ENCODE peak calls at places on chromosomes 3 and 15, in four cellular contexts. T, E, L and G are unnamed samples.
A peak's percentile ranks its signal among the peaks of the same experiment; 100 is the strongest.

GRCh38 chr15:98794211-98794610 is 145.9 kb downstream of the IGF1R start:
- DNase-seq in L (no peak), T (no peak), E (no peak), G (no peak)

GRCh38 chr3:29057326-29057725 is 223.5 kb upstream of the RBMS3 start:
- DNase-seq in L (peak; percentile 15), E (no peak), T (no peak), G (no peak)

GRCh38 chr3:185728630-185729334 is 96.1 kb downstream of the IGF2BP2 start:
- DNase-seq in T (peak; percentile 40), E (no peak), L (no peak), G (no peak)

GRCh38 chr3:160804762-160805161 is 48.7 kb downstream of the PPM1L start:
- DNase-seq in L (peak; percentile 21), T (no peak), E (no peak), G (no peak)

GRCh38 chr15:68412218-68412617 is 19.7 kb downstream of the ITGA11 start:
- DNase-seq in T (no peak), L (no peak), E (no peak), G (no peak)

GRCh38 chr15:31271706-31272557 is 54.7 kb upstream of the KLF13 start:
- DNase-seq in L (no peak), E (no peak), T (no peak), G (no peak)

GRCh38 chr3:128486692-128487537 is 6.1 kb downstream of the GATA2 start:
- DNase-seq in E (no peak), L (peak; percentile 64), T (peak; percentile 57), G (no peak)

GRCh38 chr15:72172796-72173195 is 24.8 kb downstream of the GRAMD2A start:
- DNase-seq in E (no peak), L (peak; percentile 17), T (no peak), G (no peak)

GRCh38 chr3:64048631-64049061 is 25.4 kb upstream of the PSMD6 start:
- DNase-seq in L (peak; percentile 22), E (no peak), T (no peak), G (no peak)

GRCh38 chr3:33063651-33064051 is 33.3 kb downstream of the GLB1 start:
- DNase-seq in E (no peak), T (no peak), L (no peak), G (peak; percentile 42)

GRCh38 chr3:54008099-54008498 is 114.3 kb upstream of the CACNA2D3 start:
- DNase-seq in E (no peak), T (no peak), L (no peak), G (no peak)

GRCh38 chr15:52481915-52482314 is 46.8 kb downstream of the MYO5A start:
- DNase-seq in E (no peak), T (no peak), L (no peak), G (peak; percentile 81)

GRCh38 chr15:70200511-70200991 is 102.8 kb upstream of the TLE3 start:
- DNase-seq in E (no peak), T (peak; percentile 23), L (no peak), G (no peak)

GRCh38 chr15:40337597-40337996 is 3.1 kb downstream of the CCDC9B start:
- DNase-seq in L (no peak), T (no peak), E (no peak), G (no peak)

GRCh38 chr3:115834068-115834467 is 210.8 kb downstream of the GAP43 start:
- DNase-seq in T (no peak), L (no peak), E (no peak), G (no peak)

GRCh38 chr3:88385090-88385489 is 235.3 kb downstream of the C3orf38 start:
- DNase-seq in T (no peak), E (no peak), L (peak; percentile 21), G (no peak)

GRCh38 chr3:80889643-80890042 is 871.8 kb downstream of the GBE1 start:
- DNase-seq in T (no peak), L (no peak), E (no peak), G (no peak)

GRCh38 chr3:70360985-70361384 is 48.5 kb upstream of the MDFIC2 start:
- DNase-seq in E (no peak), L (no peak), T (no peak), G (peak; percentile 19)

GRCh38 chr15:93037341-93038063 is 51.5 kb downstream of the RGMA start:
- DNase-seq in E (no peak), L (no peak), T (no peak), G (no peak)

GRCh38 chr3:23760325-23760724 is 45.4 kb upstream of the UBE2E1 start:
- DNase-seq in E (no peak), L (no peak), T (no peak), G (no peak)

GRCh38 chr3:69370156-69370944 is 15.5 kb downstream of the FRMD4B start:
- DNase-seq in L (no peak), E (no peak), T (no peak), G (no peak)

GRCh38 chr3:169085827-169086226 is 577.7 kb downstream of the MECOM start:
- DNase-seq in T (no peak), L (peak; percentile 68), E (no peak), G (no peak)

GRCh38 chr3:128725932-128726690 is at the start of gene RAB7A:
- DNase-seq in E (peak; percentile 90), T (peak; percentile 97), L (peak; percentile 99), G (peak; percentile 96)

GRCh38 chr3:58857423-58857822 is 190.8 kb upstream of the FAM3D start:
- DNase-seq in L (no peak), E (no peak), T (no peak), G (no peak)
- TF ChIP-seq CTCF in L (no peak), E (no peak), T (no peak), G (no peak)

DNA sequence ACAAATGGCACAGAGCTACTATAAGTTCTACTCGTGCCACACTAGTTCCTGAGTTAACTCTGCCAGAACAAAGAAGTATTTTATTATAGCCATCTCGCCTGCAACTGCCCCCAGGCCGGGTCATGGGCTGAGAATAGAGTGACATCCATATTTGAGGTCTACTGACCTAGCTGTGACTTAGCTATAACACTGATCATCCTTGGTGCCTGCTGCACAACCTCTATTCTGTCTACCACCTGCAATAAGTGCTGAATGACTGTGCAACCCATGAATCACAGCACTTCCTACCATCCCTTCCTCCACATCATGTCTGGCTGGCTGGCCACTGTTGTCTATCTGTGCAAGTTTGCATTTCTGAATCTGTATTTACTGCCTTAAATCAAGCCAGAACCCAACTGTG is 506.5 kb upstream of the TBL1XR1 start:
- DNase-seq in E (no peak), T (no peak), L (no peak), G (no peak)
- TF ChIP-seq JUNB in E (no peak), T (no peak), L (no peak), G (no peak)

DNA sequence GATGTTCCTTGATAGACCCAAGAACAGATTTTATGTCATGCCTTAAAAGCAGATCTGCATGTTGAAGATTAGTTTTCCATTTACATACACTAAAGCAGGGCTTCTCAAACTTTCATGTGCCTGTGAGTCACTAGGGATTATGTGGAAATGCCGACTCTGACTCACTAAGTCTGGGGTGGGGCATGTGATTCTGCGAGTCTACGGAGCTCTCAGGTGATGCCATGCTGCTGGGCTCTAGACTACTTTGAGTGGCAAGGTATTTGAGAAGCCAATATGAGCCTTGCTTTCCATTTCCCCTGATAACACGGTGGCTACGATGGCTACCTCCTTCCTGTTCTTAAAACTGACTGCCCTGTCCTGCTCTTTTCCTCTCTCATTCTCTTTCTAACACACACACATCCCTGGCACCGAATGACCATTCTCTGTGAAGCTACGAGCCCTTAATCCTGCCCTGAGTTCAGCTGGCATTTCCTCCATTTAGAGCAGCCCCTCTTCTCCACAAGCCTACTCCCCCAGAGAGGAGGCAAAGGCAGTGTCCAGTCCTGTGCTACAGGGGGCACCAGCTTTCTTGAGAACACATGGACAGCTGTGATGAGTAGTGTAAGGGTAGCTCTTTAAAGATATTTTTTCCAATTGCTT is 39.7 kb upstream of the PYGO1 start:
- DNase-seq in E (peak; percentile 89), T (peak; percentile 15), L (peak; percentile 40), G (no peak)
- TF ChIP-seq CTCF in E (no peak), T (no peak), L (peak; percentile 43), G (no peak)

GRCh38 chr15:56207711-56208110 is 36.0 kb downstream of the RFX7 start:
- DNase-seq in L (no peak), E (no peak), T (no peak), G (peak; percentile 31)
- TF ChIP-seq JUNB in L (no peak), E (no peak), T (no peak), G (no peak)

GRCh38 chr3:196640501-196640968 is 1.0 kb downstream of the NRROS start:
- DNase-seq in T (no peak), E (no peak), L (no peak), G (no peak)
- TF ChIP-seq CTCF in T (no peak), E (no peak), L (no peak), G (no peak)

GRCh38 chr3:101972430-101973162 is 123.3 kb downstream of the NFKBIZ start:
- DNase-seq in E (no peak), L (no peak), T (no peak), G (no peak)

GRCh38 chr3:101979033-101979432 is 129.7 kb downstream of the NFKBIZ start:
- DNase-seq in E (no peak), L (no peak), T (no peak), G (no peak)

GRCh38 chr3:101973163-101973505 is 123.8 kb downstream of the NFKBIZ start:
- DNase-seq in E (no peak), L (no peak), T (no peak), G (no peak)

GRCh38 chr3:101978348-101978747 is 129.0 kb downstream of the NFKBIZ start:
- DNase-seq in T (no peak), E (no peak), L (no peak), G (no peak)

DNA sequence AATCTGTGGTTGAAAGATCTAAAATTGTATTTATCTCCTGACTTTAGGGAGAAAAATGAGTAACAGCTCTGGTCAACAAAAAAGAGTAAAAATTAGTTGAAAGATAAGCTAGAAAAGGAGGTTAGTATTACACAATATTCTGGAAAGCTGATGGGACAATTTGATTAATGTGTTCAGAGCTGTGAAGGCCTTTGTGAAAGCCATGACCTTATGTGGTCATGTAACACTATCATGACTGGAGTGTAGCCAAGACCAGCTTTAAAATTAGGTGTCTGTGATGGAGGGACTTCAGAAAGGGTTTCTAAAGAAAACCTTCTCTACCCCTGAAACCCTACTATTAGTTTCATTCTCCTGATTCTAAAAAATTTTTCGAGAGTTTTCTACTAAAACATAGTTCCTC is 127.2 kb downstream of the NFKBIZ start:
- DNase-seq in T (peak; percentile 5), L (no peak), E (no peak), G (peak; percentile 74)
- TF ChIP-seq JUNB in T (no peak), L (no peak), E (no peak), G (no peak)

GRCh38 chr3:155012584-155012983 is 67.5 kb upstream of the MME start:
- DNase-seq in L (no peak), E (no peak), T (no peak), G (no peak)
- TF ChIP-seq CTCF in L (no peak), E (no peak), T (no peak), G (no peak)

DNA sequence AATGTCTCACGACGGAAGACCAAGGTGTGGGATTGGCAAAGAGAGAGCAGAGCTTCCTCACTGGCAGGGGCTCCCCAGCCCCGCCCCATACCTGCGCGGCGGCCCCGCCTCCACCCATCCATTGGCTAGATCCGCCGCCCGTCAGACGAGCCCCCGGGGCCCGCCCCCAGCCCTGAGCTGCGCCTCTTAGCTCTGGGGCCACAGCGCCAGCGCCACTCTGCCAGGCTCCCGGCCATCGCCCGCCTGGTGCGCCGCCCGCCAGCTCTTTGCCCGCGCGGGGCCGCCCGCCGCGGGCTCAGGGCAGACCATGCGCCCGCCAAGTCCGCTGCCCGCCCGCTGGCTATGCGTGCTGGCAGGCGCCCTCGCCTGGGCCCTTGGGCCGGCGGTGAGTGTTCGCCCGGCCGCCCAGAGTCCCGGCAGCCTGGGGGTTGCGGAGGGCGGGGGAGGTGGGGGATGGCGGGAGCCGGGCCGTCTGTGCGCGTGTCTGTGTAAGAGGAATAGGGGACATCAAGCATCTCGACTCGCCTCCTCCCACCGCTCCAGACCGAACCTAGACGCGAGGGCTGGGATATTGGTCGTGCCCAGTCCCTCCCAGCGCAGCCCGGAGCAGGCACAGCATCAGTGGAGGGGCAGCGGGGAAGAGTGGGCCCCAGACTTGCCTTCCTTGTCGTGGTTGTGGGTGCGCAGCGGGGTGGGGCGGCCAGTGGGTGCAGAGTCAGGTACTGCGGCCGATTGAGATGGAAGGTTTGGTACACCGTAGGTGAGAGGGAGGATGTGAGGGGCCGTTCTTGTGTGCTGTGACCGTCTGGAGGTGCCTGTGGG is at the start of gene VIPR1:
- DNase-seq in E (peak; percentile 65), L (peak; percentile 95), T (peak; percentile 83), G (no peak)
- TF ChIP-seq JUNB in E (no peak), L (no peak), T (no peak), G (no peak)